ENCODE peak calls at places on chromosome 1, in five cellular contexts. D, R, G, V and F are unnamed samples.

GRCh38 chr1:2312589-2313301 is 78.6 kb downstream of the MORN1 start:
- DNase-seq in G (no peak), V (no peak), R (no peak), D (no peak), F (no peak)

GRCh38 chr1:56811331-56811730 is 7.9 kb downstream of the FYB2 start:
- DNase-seq in G (no peak), R (no peak), D (no peak), V (no peak), F (no peak)

GRCh38 chr1:244840219-244840794 is 4.8 kb downstream of the COX20 start:
- DNase-seq in V (peak), R (no peak), D (no peak), G (no peak), F (no peak)

GRCh38 chr1:82227696-82228095 is 427.0 kb downstream of the ADGRL2 start:
- DNase-seq in V (no peak), R (no peak), G (no peak), D (peak), F (no peak)

GRCh38 chr1:161013591-161014513 is 7.1 kb downstream of the F11R start:
- DNase-seq in V (peak), D (peak), G (peak), R (peak), F (no peak)

GRCh38 chr1:185046639-185047038 is 1.3 kb downstream of the RNF2 start:
- DNase-seq in G (no peak), V (no peak), R (no peak), D (no peak), F (no peak)

GRCh38 chr1:52357397-52357796 is 8.6 kb downstream of the CC2D1B start:
- DNase-seq in G (no peak), V (no peak), D (no peak), R (no peak), F (no peak)

GRCh38 chr1:237562247-237562823 is 328.4 kb downstream of the ZP4 start:
- DNase-seq in G (peak), D (no peak), R (no peak), V (peak), F (peak)

GRCh38 chr1:179228783-179229213 is 679 bp downstream of the ABL2 start:
- DNase-seq in R (peak), D (no peak), V (peak), G (peak), F (no peak)

GRCh38 chr1:32063261-32063681 is 9.5 kb upstream of the TMEM39B start:
- DNase-seq in D (no peak), R (no peak), G (peak), V (peak), F (no peak)

GRCh38 chr1:43861337-43861736 is 72.3 kb upstream of the ARTN start:
- DNase-seq in G (no peak), D (peak), R (no peak), V (peak), F (no peak)

GRCh38 chr1:24828887-24829192 is 83.6 kb downstream of the CLIC4 start:
- DNase-seq in G (no peak), D (no peak), R (no peak), V (no peak), F (no peak)

GRCh38 chr1:160108888-160109662 is 6.5 kb upstream of the ATP1A2 start:
- DNase-seq in D (no peak), R (no peak), G (peak), V (peak), F (no peak)

GRCh38 chr1:84541679-84542078 is 32.6 kb downstream of the CTBS start:
- DNase-seq in G (no peak), D (no peak), V (no peak), R (no peak), F (no peak)

GRCh38 chr1:156500847-156501686 is 492 bp upstream of the MEF2D start:
- DNase-seq in V (peak), G (peak), D (peak), R (peak), F (peak)

GRCh38 chr1:19608232-19608631 is 35.9 kb upstream of the NBL1 start:
- DNase-seq in V (no peak), G (no peak), R (no peak), D (no peak), F (no peak)
- H3K27ac ChIP-seq in V (peak), G (no peak), R (peak), D (no peak), F (no peak)

GRCh38 chr1:167899253-167899681 is 14.7 kb downstream of the ADCY10 start:
- DNase-seq in V (peak), D (peak), R (peak), G (no peak), F (no peak)
- H3K27ac ChIP-seq in V (no peak), D (no peak), R (no peak), G (no peak), F (no peak)

GRCh38 chr1:228004331-228004871 is 2.4 kb upstream of the WNT3A start:
- DNase-seq in D (peak), R (no peak), V (no peak), G (no peak), F (no peak)

GRCh38 chr1:228000836-228001563 is 5.8 kb upstream of the WNT3A start:
- DNase-seq in D (peak), G (no peak), R (no peak), V (no peak), F (no peak)

GRCh38 chr1:228001738-228002535 is 4.9 kb upstream of the WNT3A start:
- DNase-seq in G (no peak), D (no peak), R (no peak), V (no peak), F (no peak)

GRCh38 chr1:228003461-228004330 is 3.1 kb upstream of the WNT3A start:
- DNase-seq in D (peak), G (no peak), V (no peak), R (no peak), F (no peak)

DNA sequence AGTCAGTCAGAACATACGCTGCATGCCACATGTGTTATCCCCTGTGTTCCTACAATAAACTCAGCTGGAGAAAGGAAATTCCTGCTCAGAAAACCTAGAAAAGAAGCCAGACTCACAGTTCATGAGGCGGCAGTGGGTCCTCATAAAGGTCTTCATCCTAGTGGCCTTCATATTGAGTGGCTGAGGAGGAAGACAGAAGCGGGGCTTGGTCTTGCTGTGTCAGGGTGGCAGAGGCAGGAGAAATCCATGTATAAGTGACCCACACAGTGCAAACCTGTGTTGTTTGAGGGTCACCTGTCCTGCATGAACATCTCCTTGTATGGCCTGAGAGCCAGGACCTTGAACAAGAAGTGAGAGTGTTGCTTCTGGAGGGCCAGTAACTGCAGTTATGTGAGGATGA is 4.0 kb upstream of the WNT3A start:
- DNase-seq in D (peak), G (no peak), V (no peak), R (no peak), F (no peak)
- H3K27ac ChIP-seq in D (no peak), G (no peak), V (no peak), R (no peak), F (no peak)

DNA sequence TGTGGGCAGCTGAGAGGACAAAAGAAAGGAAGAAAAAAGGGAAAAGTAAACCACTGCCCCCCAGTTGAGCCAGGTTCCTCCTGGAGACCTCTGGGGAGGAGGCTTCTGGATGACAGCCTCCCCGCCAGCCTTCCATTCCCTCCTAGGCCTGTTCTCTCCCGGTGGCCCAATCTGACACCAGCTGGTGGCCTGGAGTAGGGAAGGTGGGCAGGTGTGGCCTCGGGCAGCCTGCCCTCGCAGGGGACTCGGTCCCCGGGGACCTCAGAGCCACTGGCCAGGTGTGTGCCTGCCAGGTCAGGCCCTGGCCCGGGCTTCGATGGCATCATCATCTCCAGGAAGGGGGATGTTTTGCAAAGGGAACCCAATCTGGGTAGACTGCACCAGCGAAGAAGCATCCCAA is 159.0 kb downstream of the CASZ1 start:
- DNase-seq in R (no peak), V (no peak), G (no peak), D (no peak), F (no peak)
- H3K27ac ChIP-seq in R (no peak), V (no peak), G (no peak), D (peak), F (no peak)